ENCODE peak calls at places on chromosomes 16 and 17, in seven cellular contexts. I is IMR-90, H is mesendoderm, B is mesenchymal stem cell, J is H1, L is H9, D is trophoblast cell. P is an unnamed sample.

GRCh38 chr16:82094942-82095540 is 60.0 kb downstream of the HSD17B2 start:
- DNase-seq in I (no peak), B (no peak), D (no peak), H (no peak), J (peak; percentile 10), L (peak; percentile 28), P (no peak)

GRCh38 chr17:27239046-27239445 is 54.9 kb upstream of the WSB1 start:
- DNase-seq in D (no peak), I (no peak), J (no peak), L (no peak), H (no peak), B (no peak), P (no peak)

GRCh38 chr16:70018254-70018653 is 67.1 kb downstream of the CLEC18A start:
- DNase-seq in J (no peak), D (peak; percentile 29), L (peak; percentile 67), H (peak; percentile 81), I (peak; percentile 2), B (peak; percentile 28), P (no peak)

GRCh38 chr17:5225668-5226457 is 8.8 kb downstream of the SCIMP start:
- DNase-seq in H (no peak), J (no peak), B (no peak), D (no peak), L (no peak), I (no peak), P (no peak)

GRCh38 chr16:26645629-26646028 is 421.1 kb upstream of the C16orf82 start:
- DNase-seq in J (no peak), B (no peak), H (peak; percentile 71), I (no peak), L (peak; percentile 78), D (no peak), P (peak; percentile 35)

GRCh38 chr17:19386974-19387920 is at the start of gene MFAP4:
- DNase-seq in H (peak; percentile 71), J (no peak), L (peak; percentile 87), D (no peak), B (peak; percentile 81), I (peak; percentile 90), P (no peak)

GRCh38 chr17:65022751-65023421 is 33.7 kb downstream of the GNA13 start:
- DNase-seq in H (no peak), D (peak; percentile 27), I (peak; percentile 70), B (peak; percentile 52), J (no peak), L (no peak), P (no peak)

GRCh38 chr16:73050115-73051099 is 2.5 kb upstream of the ZFHX3 start:
- DNase-seq in D (no peak), J (no peak), B (no peak), H (no peak), I (no peak), L (no peak), P (no peak)

GRCh38 chr17:5430413-5430999 is 8.4 kb downstream of the C1QBP start:
- DNase-seq in B (no peak), H (no peak), I (no peak), D (peak; percentile 4), L (no peak), J (no peak), P (no peak)

GRCh38 chr16:22264786-22265185 is 32.4 kb upstream of the POLR3E start:
- DNase-seq in B (no peak), L (no peak), D (peak; percentile 61), H (no peak), J (no peak), I (no peak), P (no peak)

GRCh38 chr17:11742891-11743290 is 144.6 kb downstream of the DNAH9 start:
- DNase-seq in H (peak; percentile 57), D (no peak), L (peak; percentile 47), J (no peak), B (no peak), I (no peak), P (peak; percentile 12)

GRCh38 chr17:46771601-46772012 is 46.9 kb downstream of the WNT3 start:
- DNase-seq in J (no peak), D (peak; percentile 62), L (peak; percentile 72), H (peak; percentile 66), I (no peak), B (peak; percentile 28), P (peak; percentile 58)

GRCh38 chr17:45131616-45132301 is 556 bp downstream of the PLCD3 start:
- DNase-seq in I (no peak), B (peak; percentile 62), H (peak; percentile 68), D (peak; percentile 87), L (peak; percentile 85), J (no peak), P (peak; percentile 76)

GRCh38 chr16:58111331-58111627 is 17.9 kb downstream of the CFAP20 start:
- DNase-seq in H (no peak), D (no peak), J (no peak), L (no peak), I (no peak), B (no peak), P (no peak)

GRCh38 chr17:40091691-40092397 is 8.5 kb downstream of the NR1D1 start:
- DNase-seq in D (no peak), B (no peak), I (no peak), H (peak; percentile 63), J (no peak), L (peak; percentile 64), P (no peak)

GRCh38 chr17:76088041-76088867 is 9.3 kb downstream of the ZACN start:
- DNase-seq in B (no peak), J (no peak), D (no peak), L (peak; percentile 74), I (no peak), H (no peak), P (no peak)

GRCh38 chr16:84741351-84741791 is 41.6 kb downstream of the USP10 start:
- DNase-seq in D (no peak), H (no peak), J (no peak), B (peak; percentile 62), L (no peak), I (peak; percentile 69), P (no peak)

GRCh38 chr17:11144358-11145233 is 96.4 kb upstream of the SHISA6 start:
- DNase-seq in J (peak; percentile 33), B (no peak), D (peak; percentile 69), L (peak; percentile 65), H (peak; percentile 70), I (no peak), P (peak; percentile 39)

GRCh38 chr17:80264048-80264792 is 3.6 kb downstream of the RNF213 start:
- DNase-seq in I (no peak), J (no peak), H (no peak), B (no peak), L (no peak), D (no peak), P (no peak)

GRCh38 chr16:83113317-83113716 is 486.5 kb downstream of the CDH13 start:
- DNase-seq in I (peak; percentile 31), D (no peak), J (no peak), B (no peak), L (peak; percentile 71), H (peak; percentile 59), P (peak; percentile 27)

GRCh38 chr16:83110221-83110768 is 483.5 kb downstream of the CDH13 start:
- DNase-seq in L (no peak), I (no peak), H (no peak), J (no peak), B (peak; percentile 6), D (no peak), P (no peak)

GRCh38 chr16:83105279-83106077 is 478.7 kb downstream of the CDH13 start:
- DNase-seq in L (no peak), I (no peak), D (no peak), B (no peak), J (no peak), H (no peak), P (no peak)

GRCh38 chr16:83113811-83114210 is 487.0 kb downstream of the CDH13 start:
- DNase-seq in L (no peak), I (peak; percentile 68), J (no peak), H (no peak), B (no peak), D (no peak), P (no peak)

GRCh38 chr16:83109736-83110135 is 483.0 kb downstream of the CDH13 start:
- DNase-seq in I (no peak), B (no peak), L (no peak), H (no peak), J (no peak), D (no peak), P (no peak)
- H3K23ac ChIP-seq in I (no peak overlapping the region), B (no peak overlapping the region), L (no peak overlapping the region), H (no peak overlapping the region), J (no peak overlapping the region), D (no peak overlapping the region), P (no peak overlapping the region)

GRCh38 chr17:66413564-66414520 is 111.4 kb downstream of the PRKCA start:
- DNase-seq in B (no peak), D (no peak), H (no peak), J (no peak), I (no peak), L (no peak), P (no peak)
- H3K4me1 ChIP-seq in B (peaks cover 9% of the 10 kb centered on the region), D (peaks cover 2% of the 10 kb centered on the region), H (no peaks in the 10 kb centered on the region), J (peaks cover 3% of the 10 kb centered on the region), I (peaks cover 2% of the 10 kb centered on the region), L (no peaks in the 10 kb centered on the region), P (peaks cover 4% of the 10 kb centered on the region)

GRCh38 chr16:14346278-14347142 is 275.4 kb downstream of the MRTFB start:
- DNase-seq in D (no peak), L (no peak), H (no peak), J (no peak), B (no peak), I (no peak), P (no peak)

GRCh38 chr16:14347706-14348105 is 276.6 kb downstream of the MRTFB start:
- DNase-seq in B (no peak), J (no peak), H (no peak), D (no peak), I (no peak), L (no peak), P (no peak)

GRCh38 chr16:14345512-14346115 is 274.5 kb downstream of the MRTFB start:
- DNase-seq in I (no peak), L (no peak), H (no peak), D (no peak), J (no peak), B (no peak), P (no peak)

GRCh38 chr16:14344292-14344691 is 273.2 kb downstream of the MRTFB start:
- DNase-seq in I (peak; percentile 11), B (no peak), L (peak; percentile 43), D (no peak), H (no peak), J (no peak), P (no peak)

DNA sequence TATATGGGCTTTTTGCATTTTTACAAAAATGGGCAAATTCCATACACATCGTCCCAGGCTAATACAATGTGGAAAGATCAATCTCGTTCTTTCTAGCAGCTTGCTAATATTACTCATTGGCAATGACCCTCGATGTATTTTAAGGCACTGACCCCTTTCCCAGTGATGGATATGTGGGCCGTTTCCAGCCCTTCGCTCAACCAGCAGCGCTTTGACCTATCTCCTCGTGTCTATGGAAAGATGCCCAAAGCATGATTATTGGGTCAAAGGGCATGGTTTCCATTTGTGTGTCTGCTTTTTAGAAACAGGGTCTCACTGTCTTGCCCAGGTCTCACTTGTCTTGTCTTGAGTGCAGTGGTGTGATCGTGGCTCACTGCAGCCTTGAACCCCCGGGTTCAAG is 273.8 kb downstream of the MRTFB start:
- DNase-seq in D (no peak), B (no peak), L (no peak), I (no peak), J (no peak), H (no peak), P (no peak)
- H3K23ac ChIP-seq in D (no peak overlapping the region), B (no peak overlapping the region), L (no peak overlapping the region), I (no peak overlapping the region), J (no peak overlapping the region), H (no peak overlapping the region), P (no peak overlapping the region)

DNA sequence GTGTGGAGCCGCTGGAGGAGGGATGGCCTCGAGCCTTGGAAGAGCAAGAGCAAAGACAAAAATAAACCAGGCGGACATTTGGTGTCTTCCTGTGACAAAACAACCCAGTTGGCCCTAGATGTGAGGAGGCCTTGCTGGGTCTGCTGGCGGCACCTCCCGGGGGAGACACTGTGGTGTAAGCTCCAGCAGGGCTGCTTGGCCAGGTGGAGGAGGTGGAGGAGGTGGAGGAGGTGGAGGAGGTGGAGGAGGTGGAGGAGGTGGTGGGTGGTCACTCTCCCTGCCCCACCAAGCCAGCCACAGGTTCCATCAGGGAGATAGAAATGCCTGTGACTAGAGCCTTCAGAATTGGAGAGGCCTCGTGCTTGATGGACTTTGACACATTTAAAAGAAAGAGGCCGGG is 32.1 kb downstream of the DBNDD1 start:
- DNase-seq in H (no peak), L (no peak), I (no peak), B (no peak), D (no peak), J (no peak), P (no peak)
- H3K4me1 ChIP-seq in H (no peaks in the 10 kb centered on the region), L (no peaks in the 10 kb centered on the region), I (no peaks in the 10 kb centered on the region), B (no peaks in the 10 kb centered on the region), D (no peaks in the 10 kb centered on the region), J (no peaks in the 10 kb centered on the region), P (no peaks in the 10 kb centered on the region)

P was measured in neuronal stem cell.